ENCODE peak calls at places on chromosomes 1 and 21, in six cellular contexts. N is GM23248, K is astrocyte, T is OCI-LY7, R is H1, P is K562. S is an unnamed sample. For H3K9me3 and H4K20me1, the result is how much of the 10 kb centered on the place peaks cover.

GRCh38 chr1:41323243-41323642 is 38.0 kb upstream of the FOXO6 start:
- DNase-seq in N (no peak), K (no peak), T (no peak), R (no peak), P (no peak), S (no peak)

GRCh38 chr1:244236721-244237120 is 185.6 kb downstream of the ZBTB18 start:
- DNase-seq in N (no peak), K (no peak), T (no peak), R (no peak), P (no peak), S (no peak)

GRCh38 chr1:59732219-59732955 is 82.4 kb upstream of the HOOK1 start:
- DNase-seq in N (no peak), K (no peak), T (no peak), R (no peak), P (no peak), S (peak)

GRCh38 chr1:1194723-1195122 is 11.7 kb downstream of the TNFRSF18 start:
- DNase-seq in N (no peak), K (no peak), T (no peak), R (no peak), P (no peak), S (peak)

GRCh38 chr1:206971029-206971655 is 882 bp upstream of the FCAMR start:
- DNase-seq in N (no peak), K (no peak), T (no peak), R (no peak), P (no peak), S (no peak)

GRCh38 chr1:22303816-22304215 is 147.8 kb upstream of the ZBTB40 start:
- DNase-seq in N (peak), K (no peak), T (no peak), R (no peak), P (no peak), S (no peak)

GRCh38 chr1:154176341-154176740 is 15.6 kb downstream of the TPM3 start:
- DNase-seq in N (peak), K (peak), T (no peak), R (no peak), P (no peak), S (peak)

GRCh38 chr1:54376085-54377039 is 29.8 kb downstream of the SSBP3 start:
- DNase-seq in N (no peak), K (no peak), T (peak), R (no peak), P (peak), S (no peak)

GRCh38 chr1:84107955-84108354 is 36.1 kb upstream of the PRKACB start:
- DNase-seq in N (no peak), K (no peak), T (no peak), R (no peak), P (no peak), S (no peak)

GRCh38 chr1:84108900-84109578 is 35.0 kb upstream of the PRKACB start:
- DNase-seq in N (no peak), K (no peak), T (no peak), R (no peak), P (no peak), S (no peak)

GRCh38 chr1:84101204-84101603 is 42.9 kb upstream of the PRKACB start:
- DNase-seq in N (no peak), K (no peak), T (no peak), R (no peak), P (no peak), S (no peak)

GRCh38 chr1:84103197-84103992 is 40.7 kb upstream of the PRKACB start:
- DNase-seq in N (peak), K (peak), T (no peak), R (no peak), P (peak), S (peak)
- H2AFZ ChIP-seq in N (no peak), K (no peak), T (no peak), R (no peak), P (peak), S (peak)

GRCh38 chr1:2943686-2944260 is 77.5 kb upstream of the ACTRT2 start:
- DNase-seq in N (no peak), K (no peak), T (no peak), R (no peak), P (no peak), S (peak)
- H3K9me3 ChIP-seq in N (under half), K (under half), T (under half), R (half or more), P (under half), S (under half)

GRCh38 chr1:9590945-9591668 is 2.4 kb downstream of the TMEM201 start:
- DNase-seq in N (no peak), K (no peak), T (peak), R (no peak), P (no peak), S (peak)
- H4K20me1 ChIP-seq in N (under half), K (half or more), T (under half), R (under half), P (half or more), S (under half)

DNA sequence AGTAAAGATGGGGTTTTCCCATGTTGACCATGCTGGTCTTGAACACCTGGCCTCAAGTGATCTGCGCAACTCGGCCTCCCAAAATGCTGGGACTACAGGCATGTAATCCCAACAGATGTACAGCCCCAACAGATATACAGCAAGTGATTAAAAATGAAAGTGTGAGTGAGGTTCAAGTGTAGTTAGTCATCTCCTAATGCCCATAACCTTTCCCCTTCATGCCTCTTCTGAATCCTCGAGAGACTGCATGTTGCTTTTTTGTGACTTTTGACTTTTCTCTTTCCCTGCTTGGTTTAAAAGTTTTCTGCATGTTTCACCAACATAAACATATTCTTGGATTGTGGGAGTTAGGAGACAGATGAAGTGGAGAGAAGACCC is 31.2 kb downstream of the KCNK2 start:
- DNase-seq in N (no peak), K (no peak), T (no peak), R (no peak), P (no peak), S (no peak)
- H2AFZ ChIP-seq in N (no peak), K (no peak), T (no peak), R (no peak), P (no peak), S (no peak)

GRCh38 chr21:30616125-30616524 is at the start of gene KRTAP20-1:
- DNase-seq in N (no peak), K (no peak), T (no peak), R (no peak), P (no peak), S (peak)

GRCh38 chr21:30625449-30625848 is 5.0 kb downstream of the KRTAP20-4 start:
- DNase-seq in N (no peak), K (no peak), T (no peak), R (no peak), P (no peak), S (no peak)

GRCh38 chr21:30620080-30620479 is 347 bp upstream of the KRTAP20-4 start:
- DNase-seq in N (no peak), K (no peak), T (no peak), R (no peak), P (no peak), S (no peak)

GRCh38 chr21:30623362-30623761 is 2.9 kb downstream of the KRTAP20-4 start:
- DNase-seq in N (no peak), K (no peak), T (no peak), R (no peak), P (no peak), S (no peak)

DNA sequence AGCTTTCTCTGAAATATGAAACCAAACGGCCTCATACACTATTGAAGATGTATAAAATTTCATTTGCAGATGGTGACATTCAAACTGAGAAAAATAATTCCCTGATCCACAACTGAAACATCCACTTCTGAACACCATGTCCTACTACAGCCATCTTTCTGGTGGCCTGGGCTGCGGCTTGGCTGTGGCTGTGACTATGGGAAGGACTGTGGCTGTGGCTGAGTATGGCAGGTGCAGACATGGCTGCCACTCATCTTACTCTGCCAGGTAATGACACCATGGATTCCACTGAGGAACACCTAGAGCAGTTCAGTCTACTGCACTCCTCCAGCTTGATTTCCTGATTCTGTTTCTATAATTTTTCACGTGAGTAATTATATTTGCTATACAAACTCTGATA is at the start of gene KRTAP20-4:
- DNase-seq in N (no peak), K (no peak), T (no peak), R (no peak), P (no peak), S (no peak)
- H3K9me3 ChIP-seq in N (under half), K (under half), T (under half), R (under half), P (under half), S (under half)